ENCODE peak calls at places on chromosomes 5 and 9, in five cellular contexts. N is HEK293T, C is H1, U is GM12878, F is HepG2. G is an unnamed sample.

GRCh38 chr5:3911111-3911510 is 315.5 kb downstream of the IRX1 start:
- DNase-seq in U (no peak), N (no peak), F (no peak), C (no peak), G (no peak)

GRCh38 chr5:152259702-152260101 is 145.4 kb downstream of the NMUR2 start:
- DNase-seq in U (no peak), N (no peak), C (no peak), F (no peak), G (no peak)

GRCh38 chr5:135173662-135174290 is 139.7 kb upstream of the PITX1 start:
- DNase-seq in C (no peak), F (no peak), N (no peak), U (no peak), G (no peak)

GRCh38 chr9:33040792-33041458 is 15.9 kb downstream of the DNAJA1 start:
- DNase-seq in C (no peak), N (no peak), U (no peak), F (no peak), G (no peak)

GRCh38 chr9:95102572-95102971 is 214.9 kb downstream of the FANCC start:
- DNase-seq in U (no peak), C (no peak), F (no peak), N (no peak), G (no peak)

GRCh38 chr5:65916636-65917035 is 9.7 kb upstream of the ERBIN start:
- DNase-seq in F (no peak), U (no peak), C (no peak), N (no peak), G (no peak)

GRCh38 chr9:111136180-111136579 is 97.9 kb upstream of the LPAR1 start:
- DNase-seq in C (no peak), N (no peak), U (no peak), F (no peak), G (no peak)

GRCh38 chr9:20022410-20022809 is 233.6 kb upstream of the SLC24A2 start:
- DNase-seq in N (no peak), U (no peak), F (no peak), C (no peak), G (no peak)

GRCh38 chr9:109475526-109475925 is 22.6 kb downstream of the PTPN3 start:
- DNase-seq in F (peak), U (no peak), N (no peak), C (no peak), G (no peak)

GRCh38 chr5:73189816-73190451 is 16.9 kb downstream of the TMEM174 start:
- DNase-seq in N (no peak), F (no peak), C (no peak), U (no peak), G (no peak)

GRCh38 chr5:178324481-178325310 is 92.1 kb upstream of the PHYKPL start:
- DNase-seq in U (no peak), C (no peak), F (no peak), N (no peak), G (no peak)

GRCh38 chr9:137286980-137287383 is 9.5 kb downstream of the TOR4A start:
- DNase-seq in C (no peak), U (no peak), F (peak), N (peak), G (no peak)

GRCh38 chr5:92810036-92810435 is 771.0 kb downstream of the NR2F1-AS1 start:
- DNase-seq in U (no peak), C (no peak), F (no peak), N (no peak), G (no peak)

GRCh38 chr5:180155331-180155881 is 53.6 kb downstream of the RASGEF1C start:
- DNase-seq in C (no peak), F (no peak), U (no peak), N (no peak), G (no peak)

GRCh38 chr9:137797206-137798120 is 80.1 kb upstream of the CACNA1B start:
- DNase-seq in N (no peak), U (no peak), C (no peak), F (no peak), G (no peak)

GRCh38 chr9:70998962-70999361 is 122.5 kb downstream of the TRPM3 start:
- DNase-seq in U (no peak), C (no peak), F (no peak), N (no peak), G (no peak)

GRCh38 chr5:112253478-112254250 is 165.4 kb downstream of the EPB41L4A start:
- DNase-seq in C (no peak), F (no peak), U (no peak), N (no peak), G (no peak)

GRCh38 chr9:88922091-88922490 is 69.2 kb upstream of the S1PR3 start:
- DNase-seq in C (no peak), F (no peak), U (peak), N (no peak), G (no peak)
- TF ChIP-seq SUZ12 in C (no peak), F (no peak), U (no peak), N (no peak), G (no peak)

GRCh38 chr5:159912033-159912800 is 4.1 kb upstream of the ADRA1B start:
- DNase-seq in N (no peak), C (no peak), U (no peak), F (no peak), G (no peak)
- TF ChIP-seq SUZ12 in N (no peak), C (no peak), U (no peak), F (no peak), G (no peak)

GRCh38 chr9:135533093-135533492 is 11.9 kb downstream of the LCN1 start:
- DNase-seq in U (no peak), F (no peak), N (no peak), C (no peak), G (no peak)

GRCh38 chr9:135531096-135531495 is 9.9 kb downstream of the LCN1 start:
- DNase-seq in U (no peak), C (no peak), F (no peak), N (no peak), G (no peak)

GRCh38 chr9:135533674-135534073 is 12.3 kb upstream of the OBP2A start:
- DNase-seq in F (no peak), N (no peak), C (no peak), U (no peak), G (no peak)

GRCh38 chr9:135536166-135536565 is 9.8 kb upstream of the OBP2A start:
- DNase-seq in N (no peak), F (no peak), C (no peak), U (no peak), G (no peak)
- TF ChIP-seq SUZ12 in N (no peak), F (no peak), C (no peak), U (no peak), G (no peak)

GRCh38 chr5:83475540-83476469 is 4.3 kb downstream of the VCAN start:
- DNase-seq in C (no peak), N (no peak), U (no peak), F (peak), G (no peak)
- TF ChIP-seq SUZ12 in C (no peak), N (no peak), U (no peak), F (no peak), G (no peak)

GRCh38 chr5:109753279-109753678 is 63.6 kb downstream of the MAN2A1 start:
- DNase-seq in U (no peak), N (no peak), C (no peak), F (no peak), G (no peak)
- TF ChIP-seq SUZ12 in U (no peak), N (no peak), C (no peak), F (no peak), G (no peak)

GRCh38 chr9:135907006-135907434 is 326 bp downstream of the CAMSAP1 start:
- DNase-seq in F (no peak), U (no peak), N (peak), C (no peak), G (peak)

GRCh38 chr9:135908334-135909204 is 1.2 kb upstream of the CAMSAP1 start:
- DNase-seq in N (no peak), F (no peak), U (no peak), C (no peak), G (no peak)

GRCh38 chr9:135907446-135908333 is at the start of gene CAMSAP1:
- DNase-seq in C (peak), U (peak), F (peak), N (peak), G (peak)

GRCh38 chr9:135905380-135906282 is 1.7 kb downstream of the CAMSAP1 start:
- DNase-seq in C (no peak), N (no peak), F (no peak), U (no peak), G (no peak)

DNA sequence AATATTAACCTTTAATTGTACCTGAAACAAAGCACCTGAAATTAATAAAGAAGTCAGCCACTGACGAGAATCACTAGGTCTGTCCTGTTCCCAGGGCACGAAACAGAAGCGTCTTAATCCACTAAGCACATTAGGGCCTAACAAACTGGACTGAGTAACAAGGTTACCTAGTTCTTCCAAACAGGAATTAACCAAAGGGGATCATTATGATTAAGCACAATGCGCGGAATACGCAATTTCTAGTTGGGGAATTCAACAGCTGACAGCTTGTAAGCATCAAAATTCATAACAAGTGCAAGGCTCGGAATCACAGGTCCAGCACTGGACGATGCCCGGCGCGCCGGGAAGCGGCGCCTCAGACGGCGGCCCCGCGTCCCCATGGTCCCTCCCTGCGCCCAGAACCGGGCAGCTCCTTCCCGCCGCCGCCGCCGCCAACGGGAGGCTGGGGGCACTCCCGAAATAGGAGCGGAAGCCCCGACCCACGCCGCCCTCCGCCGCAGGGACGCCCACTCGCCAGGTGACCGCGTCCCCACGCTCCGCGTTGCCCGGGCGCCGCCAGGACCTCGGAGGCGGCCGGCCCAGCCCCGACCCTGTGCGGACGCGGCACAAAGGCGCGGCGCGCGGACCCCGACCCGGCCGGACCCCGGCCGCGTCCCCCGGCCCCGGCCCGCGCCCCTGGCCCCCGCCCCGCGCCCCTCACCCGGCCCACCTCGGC is 898 bp downstream of the CAMSAP1 start:
- DNase-seq in U (no peak), N (no peak), F (no peak), C (no peak), G (no peak)
- TF ChIP-seq SUZ12 in U (no peak), N (no peak), F (no peak), C (no peak), G (no peak)

DNA sequence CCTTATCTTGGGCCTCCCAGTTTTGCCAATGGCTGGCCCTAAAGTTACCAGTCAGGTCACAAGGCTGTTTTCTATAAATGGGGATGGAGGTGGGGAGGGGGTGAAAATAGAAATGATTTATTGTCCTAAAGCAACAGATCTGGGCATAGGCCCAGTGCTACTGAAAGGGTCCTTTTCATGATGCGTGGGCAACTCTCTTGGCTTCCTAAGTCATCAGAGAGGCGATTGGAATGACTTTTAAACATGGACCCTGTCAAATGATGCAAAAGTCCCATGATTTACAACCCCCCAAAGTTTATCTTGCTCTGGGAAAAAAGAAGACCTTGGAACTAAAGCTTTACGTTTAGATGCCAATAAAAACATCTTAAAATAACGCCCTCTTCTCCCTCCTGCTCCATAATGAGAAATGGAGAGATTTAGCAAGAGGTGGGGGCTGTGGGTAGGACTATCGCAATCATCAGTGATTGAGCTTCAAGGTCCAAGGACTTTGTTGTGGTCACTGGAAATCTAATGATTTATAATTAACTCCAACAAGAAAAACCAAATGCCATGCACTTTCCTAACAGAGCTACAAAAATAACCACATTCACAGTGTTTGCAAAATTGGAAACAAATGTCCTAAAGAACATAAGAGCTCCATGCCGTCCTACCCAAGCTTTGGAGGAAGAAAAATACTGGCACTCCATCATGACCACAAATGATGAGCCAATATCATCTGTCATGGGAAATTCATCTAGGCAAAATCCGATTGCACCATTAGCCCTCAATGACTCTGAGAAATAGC is 167.5 kb upstream of the CLINT1 start:
- DNase-seq in N (no peak), C (no peak), F (no peak), U (no peak), G (no peak)
- TF ChIP-seq SUZ12 in N (no peak), C (no peak), F (no peak), U (no peak), G (no peak)

DNA sequence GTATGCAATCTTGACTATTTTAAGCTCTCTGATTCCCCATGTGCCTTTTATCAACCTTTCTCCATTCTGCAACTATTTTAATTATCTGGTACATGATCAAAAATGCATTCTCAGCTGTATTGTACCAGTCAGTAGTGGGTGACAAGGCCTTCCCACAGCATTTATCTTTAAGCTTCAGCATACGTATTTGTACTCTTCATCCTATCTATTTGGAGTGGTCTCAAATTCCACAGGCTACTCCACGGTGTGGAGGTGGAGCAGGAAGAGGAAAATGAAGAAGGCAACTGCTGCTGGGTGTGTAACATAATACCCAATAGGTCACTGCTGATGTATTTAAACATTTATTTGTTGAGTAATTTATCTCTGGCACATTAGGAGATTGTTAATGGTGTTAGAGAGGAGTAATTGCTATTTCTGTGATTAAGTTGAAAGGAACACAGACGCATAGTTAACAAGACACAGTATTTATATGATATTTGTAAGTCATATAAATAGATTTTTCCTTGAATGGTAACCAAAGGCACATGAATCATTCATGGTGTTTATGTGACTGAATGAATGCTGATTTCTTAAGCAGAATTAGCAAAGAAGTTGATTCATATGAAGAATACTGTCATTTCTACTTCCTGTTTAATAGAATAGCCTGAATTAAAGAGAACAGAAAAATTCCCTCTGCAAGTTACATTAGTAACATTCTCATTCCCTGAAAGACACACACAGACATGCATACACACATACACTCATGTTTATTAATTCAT is 153.8 kb upstream of the NR3C1 start:
- DNase-seq in N (no peak), C (no peak), U (peak), F (no peak), G (no peak)
- TF ChIP-seq SUZ12 in N (no peak), C (no peak), U (no peak), F (no peak), G (no peak)

GRCh38 chr9:90896231-90896630 is 94.6 kb downstream of the SYK start:
- DNase-seq in U (no peak), F (no peak), C (no peak), N (no peak), G (no peak)

GRCh38 chr9:90898229-90898628 is 96.6 kb downstream of the SYK start:
- DNase-seq in U (no peak), C (no peak), N (no peak), F (no peak), G (no peak)

GRCh38 chr9:90895786-90896185 is 94.2 kb downstream of the SYK start:
- DNase-seq in N (no peak), U (no peak), F (no peak), C (no peak), G (no peak)

GRCh38 chr9:90893706-90894105 is 92.1 kb downstream of the SYK start:
- DNase-seq in N (no peak), C (no peak), U (no peak), F (no peak), G (no peak)

DNA sequence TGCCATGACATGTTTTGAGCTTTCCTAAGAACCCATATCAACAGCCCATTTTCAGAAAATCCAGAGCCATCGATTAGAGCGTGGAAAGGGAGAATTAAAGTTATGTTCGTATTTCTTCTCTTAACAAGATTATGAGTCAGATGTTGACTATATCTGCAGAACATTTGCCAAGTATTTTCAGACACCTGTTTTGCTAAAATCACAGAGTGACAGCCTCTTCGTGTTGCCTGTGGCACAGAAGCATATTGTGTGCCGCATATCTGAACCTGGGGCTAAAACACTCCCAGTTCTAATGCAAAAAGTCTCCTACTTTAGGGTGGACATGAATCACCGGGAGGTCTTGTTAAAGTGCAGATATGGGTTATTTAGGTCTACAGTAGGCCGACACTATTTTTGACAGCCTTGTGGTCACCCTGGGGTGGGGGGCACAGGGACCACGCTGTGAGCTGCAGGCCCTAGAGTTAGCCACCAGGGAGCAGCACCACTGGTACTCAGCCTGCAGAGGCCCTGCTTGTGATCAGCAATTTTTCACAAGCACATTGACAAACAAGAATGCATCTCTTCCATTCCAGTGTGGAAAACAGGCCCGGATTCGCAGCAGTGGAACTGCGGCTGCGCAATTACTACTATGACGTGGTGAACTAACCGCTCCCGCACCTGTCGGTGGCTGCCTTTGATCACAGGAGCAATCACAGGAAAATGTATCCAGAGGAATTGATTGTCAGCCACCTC is 93.5 kb downstream of the SYK start:
- DNase-seq in U (no peak), F (peak), C (no peak), N (peak), G (no peak)
- TF ChIP-seq SUZ12 in U (no peak), F (no peak), C (no peak), N (no peak), G (no peak)

GRCh38 chr5:124735169-124735858 is 11.1 kb downstream of the ZNF608 start:
- DNase-seq in N (peak), C (no peak), U (no peak), F (no peak), G (no peak)
- TF ChIP-seq SUZ12 in N (no peak), C (no peak), U (no peak), F (no peak), G (no peak)